ENCODE peak calls at places on chromosomes 13 and 19, in seven cellular contexts. W, N, M, X, C, H and A are unnamed samples.
A peak's percentile ranks its signal among the peaks of the same experiment; 100 is the strongest.

GRCh38 chr19:51735759-51736449 is 12.1 kb upstream of the HAS1 start:
- DNase-seq in W (no peak), N (peak; percentile 86), M (no peak), X (peak; percentile 51), C (no peak), H (no peak), A (no peak)

GRCh38 chr19:1336079-1336684 is 47.5 kb upstream of the NDUFS7 start:
- DNase-seq in W (peak; percentile 70), N (no peak), M (no peak), X (no peak), C (no peak), H (no peak), A (no peak)

GRCh38 chr19:14030997-14031718 is 404 bp upstream of the IL27RA start:
- DNase-seq in W (no peak), N (no peak), M (no peak), X (peak; percentile 28), C (no peak), H (no peak), A (no peak)

GRCh38 chr13:106567421-106568224 is at the start of gene ARGLU1:
- DNase-seq in W (peak; percentile 97), N (peak; percentile 95), M (peak; percentile 96), X (peak; percentile 54), C (peak; percentile 40), H (peak; percentile 98), A (peak; percentile 87)

GRCh38 chr13:29513002-29513980 is 82.2 kb downstream of the SLC7A1 start:
- DNase-seq in W (no peak), N (no peak), M (no peak), X (no peak), C (no peak), H (no peak), A (no peak)

GRCh38 chr13:110503037-110503901 is 58.3 kb downstream of the RAB20 start:
- DNase-seq in W (peak; percentile 63), N (peak; percentile 49), M (no peak), X (no peak), C (no peak), H (no peak), A (no peak)

GRCh38 chr19:51166846-51167490 is 24.9 kb downstream of the SIGLEC7 start:
- DNase-seq in W (no peak), N (no peak), M (peak; percentile 76), X (no peak), C (no peak), H (no peak), A (no peak)

GRCh38 chr19:34759218-34759917 is 13.6 kb downstream of the ZNF599 start:
- DNase-seq in W (no peak), N (no peak), M (no peak), X (no peak), C (no peak), H (no peak), A (no peak)